ENCODE peak calls at places on chromosomes 12 and 14, in seven cellular contexts. One of them, this sample, is unnamed.

GRCh38 chr14:75979071-75979571 is 2.7 kb downstream of the TGFB3 start:
- DNase-seq in lower leg skin: no peak
- DNase-seq in RWPE2: no peak
- DNase-seq in epithelial cell of esophagus: peak; percentile 31
- DNase-seq in Calu3: peak; percentile 12
- DNase-seq in uterus: peak; percentile 48
- DNase-seq in progenitor cell of endocrine pancreas: no peak
- DNase-seq in this sample: peak; percentile 53

GRCh38 chr12:117044790-117045174 is 54.4 kb downstream of the TESC start:
- DNase-seq in uterus: no peak
- DNase-seq in epithelial cell of esophagus: no peak
- DNase-seq in RWPE2: no peak
- DNase-seq in progenitor cell of endocrine pancreas: no peak
- DNase-seq in lower leg skin: no peak
- DNase-seq in Calu3: no peak
- DNase-seq in this sample: no peak

GRCh38 chr12:52506858-52507715 is 13.1 kb downstream of the KRT5 start:
- DNase-seq in Calu3: peak; percentile 21
- DNase-seq in epithelial cell of esophagus: peak; percentile 65
- DNase-seq in lower leg skin: peak; percentile 13
- DNase-seq in RWPE2: no peak
- DNase-seq in progenitor cell of endocrine pancreas: no peak
- DNase-seq in uterus: no peak
- DNase-seq in this sample: no peak

GRCh38 chr14:54172562-54172961 is 215.9 kb upstream of the BMP4 start:
- DNase-seq in RWPE2: no peak
- DNase-seq in epithelial cell of esophagus: no peak
- DNase-seq in lower leg skin: no peak
- DNase-seq in progenitor cell of endocrine pancreas: no peak
- DNase-seq in Calu3: no peak
- DNase-seq in uterus: no peak
- DNase-seq in this sample: no peak

GRCh38 chr12:3242199-3242863 is 165.2 kb downstream of the TSPAN9 start:
- DNase-seq in epithelial cell of esophagus: peak; percentile 7
- DNase-seq in Calu3: peak; percentile 29
- DNase-seq in RWPE2: no peak
- DNase-seq in lower leg skin: no peak
- DNase-seq in uterus: no peak
- DNase-seq in progenitor cell of endocrine pancreas: no peak
- DNase-seq in this sample: no peak

GRCh38 chr14:58738876-58739275 is 101.1 kb downstream of the DACT1 start:
- DNase-seq in Calu3: no peak
- DNase-seq in progenitor cell of endocrine pancreas: no peak
- DNase-seq in uterus: no peak
- DNase-seq in RWPE2: no peak
- DNase-seq in lower leg skin: no peak
- DNase-seq in epithelial cell of esophagus: no peak
- DNase-seq in this sample: no peak

GRCh38 chr12:53624453-53624852 is 1.7 kb downstream of the ATF7 start:
- DNase-seq in RWPE2: no peak
- DNase-seq in uterus: no peak
- DNase-seq in lower leg skin: no peak
- DNase-seq in progenitor cell of endocrine pancreas: no peak
- DNase-seq in epithelial cell of esophagus: peak; percentile 45
- DNase-seq in Calu3: no peak
- DNase-seq in this sample: no peak

GRCh38 chr12:2836004-2836403 is 1.2 kb upstream of the NRIP2 start:
- DNase-seq in uterus: no peak
- DNase-seq in RWPE2: no peak
- DNase-seq in lower leg skin: no peak
- DNase-seq in epithelial cell of esophagus: no peak
- DNase-seq in progenitor cell of endocrine pancreas: no peak
- DNase-seq in Calu3: no peak
- DNase-seq in this sample: no peak

GRCh38 chr14:74765721-74766120 is 2.6 kb downstream of the YLPM1 start:
- DNase-seq in Calu3: no peak
- DNase-seq in RWPE2: no peak
- DNase-seq in progenitor cell of endocrine pancreas: no peak
- DNase-seq in uterus: no peak
- DNase-seq in lower leg skin: no peak
- DNase-seq in epithelial cell of esophagus: no peak
- DNase-seq in this sample: no peak

GRCh38 chr12:23028158-23028802 is 403.3 kb downstream of the ETNK1 start:
- DNase-seq in uterus: no peak
- DNase-seq in lower leg skin: no peak
- DNase-seq in RWPE2: no peak
- DNase-seq in epithelial cell of esophagus: peak; percentile 80
- DNase-seq in progenitor cell of endocrine pancreas: no peak
- DNase-seq in Calu3: no peak
- DNase-seq in this sample: no peak

GRCh38 chr12:131434208-131435125 is 276.4 kb upstream of the SFSWAP start:
- DNase-seq in lower leg skin: no peak
- DNase-seq in epithelial cell of esophagus: no peak
- DNase-seq in Calu3: no peak
- DNase-seq in RWPE2: peak; percentile 21
- DNase-seq in progenitor cell of endocrine pancreas: no peak
- DNase-seq in uterus: no peak
- DNase-seq in this sample: no peak

GRCh38 chr12:6613776-6614512 is 6.8 kb upstream of the CHD4 start:
- DNase-seq in Calu3: peak; percentile 55
- DNase-seq in progenitor cell of endocrine pancreas: peak; percentile 88
- DNase-seq in RWPE2: peak; percentile 81
- DNase-seq in epithelial cell of esophagus: peak; percentile 73
- DNase-seq in uterus: peak; percentile 93
- DNase-seq in lower leg skin: peak; percentile 91
- DNase-seq in this sample: peak; percentile 62

GRCh38 chr12:58424735-58425379 is 483.5 kb downstream of the ATP23 start:
- DNase-seq in progenitor cell of endocrine pancreas: no peak
- DNase-seq in uterus: no peak
- DNase-seq in lower leg skin: no peak
- DNase-seq in epithelial cell of esophagus: no peak
- DNase-seq in RWPE2: no peak
- DNase-seq in Calu3: no peak
- DNase-seq in this sample: no peak

GRCh38 chr12:81255456-81255855 is 177.6 kb downstream of the ACSS3 start:
- DNase-seq in lower leg skin: no peak
- DNase-seq in progenitor cell of endocrine pancreas: no peak
- DNase-seq in uterus: no peak
- DNase-seq in RWPE2: no peak
- DNase-seq in Calu3: no peak
- DNase-seq in epithelial cell of esophagus: no peak
- DNase-seq in this sample: no peak

GRCh38 chr12:51218607-51219161 is 822 bp upstream of the POU6F1 start:
- DNase-seq in uterus: peak; percentile 30
- DNase-seq in RWPE2: no peak
- DNase-seq in epithelial cell of esophagus: no peak
- DNase-seq in lower leg skin: no peak
- DNase-seq in Calu3: peak; percentile 19
- DNase-seq in progenitor cell of endocrine pancreas: peak; percentile 15
- DNase-seq in this sample: no peak

GRCh38 chr12:68521321-68521839 is 89.3 kb upstream of the RAP1B start:
- DNase-seq in progenitor cell of endocrine pancreas: no peak
- DNase-seq in Calu3: peak; percentile 21
- DNase-seq in lower leg skin: no peak
- DNase-seq in RWPE2: no peak
- DNase-seq in epithelial cell of esophagus: peak; percentile 59
- DNase-seq in uterus: no peak
- DNase-seq in this sample: no peak

GRCh38 chr12:108833355-108833733 is 24.0 kb downstream of the SSH1 start:
- DNase-seq in Calu3: peak; percentile 83
- DNase-seq in RWPE2: peak; percentile 88
- DNase-seq in lower leg skin: no peak
- DNase-seq in epithelial cell of esophagus: peak; percentile 84
- DNase-seq in uterus: no peak
- DNase-seq in progenitor cell of endocrine pancreas: no peak
- DNase-seq in this sample: no peak

GRCh38 chr12:131223171-131223761 is 269.6 kb downstream of the ADGRD1 start:
- DNase-seq in Calu3: no peak
- DNase-seq in RWPE2: no peak
- DNase-seq in uterus: peak; percentile 5
- DNase-seq in progenitor cell of endocrine pancreas: no peak
- DNase-seq in lower leg skin: no peak
- DNase-seq in epithelial cell of esophagus: no peak
- DNase-seq in this sample: no peak

GRCh38 chr12:39145175-39145999 is 240.0 kb upstream of the CPNE8 start:
- DNase-seq in RWPE2: no peak
- DNase-seq in lower leg skin: no peak
- DNase-seq in progenitor cell of endocrine pancreas: peak; percentile 41
- DNase-seq in Calu3: no peak
- DNase-seq in uterus: peak; percentile 37
- DNase-seq in epithelial cell of esophagus: peak; percentile 61
- DNase-seq in this sample: peak; percentile 73

GRCh38 chr14:89251066-89251465 is 166.0 kb downstream of the FOXN3 start:
- DNase-seq in uterus: no peak
- DNase-seq in RWPE2: no peak
- DNase-seq in epithelial cell of esophagus: peak; percentile 58
- DNase-seq in lower leg skin: no peak
- DNase-seq in progenitor cell of endocrine pancreas: no peak
- DNase-seq in Calu3: no peak
- DNase-seq in this sample: no peak

DNA sequence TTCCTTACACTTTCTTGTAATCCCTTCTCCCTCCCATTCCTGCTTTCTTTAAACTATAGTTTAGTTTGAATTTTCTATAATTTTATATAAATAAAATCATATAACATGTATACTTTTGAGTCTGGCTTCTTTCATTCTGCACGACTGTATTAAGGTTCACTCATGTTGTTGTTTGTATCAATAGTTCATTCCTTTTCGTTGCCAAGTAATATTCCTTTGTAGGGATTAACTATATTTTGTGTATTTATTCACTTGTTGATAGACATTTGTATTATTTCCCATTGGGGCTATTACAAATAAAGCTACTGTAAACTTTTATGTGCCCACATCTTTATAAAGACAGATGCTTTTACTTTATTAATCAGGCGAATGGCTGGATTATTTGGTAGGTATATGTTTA is 39.4 kb upstream of the TBC1D15 start:
- DNase-seq in Calu3: no peak
- DNase-seq in lower leg skin: no peak
- DNase-seq in epithelial cell of esophagus: no peak
- DNase-seq in progenitor cell of endocrine pancreas: no peak
- DNase-seq in RWPE2: no peak
- DNase-seq in uterus: no peak
- DNase-seq in this sample: no peak
- TF ChIP-seq CTCF in Calu3: no peak
- TF ChIP-seq CTCF in lower leg skin: no peak
- TF ChIP-seq CTCF in epithelial cell of esophagus: no peak
- TF ChIP-seq CTCF in progenitor cell of endocrine pancreas: no peak
- TF ChIP-seq CTCF in RWPE2: no peak
- TF ChIP-seq CTCF in uterus: no peak
- TF ChIP-seq CTCF in this sample: no peak

GRCh38 chr14:104293851-104294627 is 155.7 kb downstream of the KIF26A start:
- DNase-seq in uterus: no peak
- DNase-seq in Calu3: no peak
- DNase-seq in lower leg skin: no peak
- DNase-seq in epithelial cell of esophagus: no peak
- DNase-seq in RWPE2: peak; percentile 57
- DNase-seq in progenitor cell of endocrine pancreas: no peak
- DNase-seq in this sample: no peak
- TF ChIP-seq CTCF in uterus: no peak
- TF ChIP-seq CTCF in Calu3: no peak
- TF ChIP-seq CTCF in lower leg skin: no peak
- TF ChIP-seq CTCF in epithelial cell of esophagus: no peak
- TF ChIP-seq CTCF in RWPE2: peak; percentile 16
- TF ChIP-seq CTCF in progenitor cell of endocrine pancreas: peak; percentile 31
- TF ChIP-seq CTCF in this sample: peak; percentile 30

DNA sequence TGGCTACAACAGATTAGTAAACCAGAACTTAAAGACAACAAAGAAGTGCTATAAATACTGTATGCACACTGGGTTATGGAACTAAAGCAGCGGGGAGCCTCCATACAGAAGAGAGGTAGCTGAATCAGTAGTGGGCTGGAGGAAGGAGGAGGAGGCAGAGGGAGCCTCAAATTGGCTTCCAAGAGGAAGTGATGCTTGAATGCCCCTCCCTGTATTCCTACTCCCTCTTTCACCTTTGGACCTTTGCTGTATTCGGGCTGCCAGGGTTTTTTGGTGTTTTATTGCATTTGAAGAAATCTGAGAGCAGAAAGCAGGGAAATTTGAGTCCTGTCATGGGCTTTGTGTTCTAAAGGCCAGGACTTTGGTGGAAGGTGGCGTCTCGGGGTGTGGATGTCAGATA is 104.0 kb upstream of the PTPRB start:
- DNase-seq in epithelial cell of esophagus: no peak
- DNase-seq in lower leg skin: no peak
- DNase-seq in RWPE2: no peak
- DNase-seq in progenitor cell of endocrine pancreas: no peak
- DNase-seq in Calu3: no peak
- DNase-seq in uterus: no peak
- DNase-seq in this sample: no peak
- TF ChIP-seq CTCF in epithelial cell of esophagus: no peak
- TF ChIP-seq CTCF in lower leg skin: no peak
- TF ChIP-seq CTCF in RWPE2: no peak
- TF ChIP-seq CTCF in progenitor cell of endocrine pancreas: no peak
- TF ChIP-seq CTCF in Calu3: no peak
- TF ChIP-seq CTCF in uterus: no peak
- TF ChIP-seq CTCF in this sample: no peak

GRCh38 chr12:126051611-126052107 is 986.4 kb downstream of the AACS start:
- DNase-seq in RWPE2: peak; percentile 77
- DNase-seq in progenitor cell of endocrine pancreas: no peak
- DNase-seq in uterus: no peak
- DNase-seq in lower leg skin: no peak
- DNase-seq in Calu3: peak; percentile 74
- DNase-seq in epithelial cell of esophagus: peak; percentile 92
- DNase-seq in this sample: no peak
- TF ChIP-seq CTCF in RWPE2: peak; percentile 74
- TF ChIP-seq CTCF in progenitor cell of endocrine pancreas: no peak
- TF ChIP-seq CTCF in uterus: no peak
- TF ChIP-seq CTCF in lower leg skin: no peak
- TF ChIP-seq CTCF in Calu3: peak; percentile 41
- TF ChIP-seq CTCF in epithelial cell of esophagus: peak; percentile 43
- TF ChIP-seq CTCF in this sample: no peak

DNA sequence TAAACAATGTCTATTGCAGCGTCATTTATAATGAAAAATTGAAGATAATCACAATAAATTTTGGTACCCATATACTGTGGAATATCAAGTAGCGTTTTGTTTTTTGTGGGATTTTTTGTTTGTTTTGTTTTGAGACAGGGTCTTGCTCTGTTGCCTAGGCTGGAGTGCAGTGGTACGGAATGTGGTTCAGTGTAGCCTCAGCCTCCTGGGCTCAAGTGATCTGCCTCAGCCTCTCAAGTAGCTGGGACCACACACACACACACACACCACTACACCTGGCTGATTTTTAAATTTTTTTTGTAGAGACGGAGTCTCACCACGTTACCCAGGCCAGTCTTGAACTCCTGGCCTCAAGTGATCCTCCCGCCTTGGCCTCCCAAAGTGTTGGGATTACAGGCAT is 6.6 kb downstream of the ZNF664 start:
- DNase-seq in Calu3: no peak
- DNase-seq in epithelial cell of esophagus: no peak
- DNase-seq in uterus: no peak
- DNase-seq in progenitor cell of endocrine pancreas: no peak
- DNase-seq in lower leg skin: no peak
- DNase-seq in RWPE2: no peak
- DNase-seq in this sample: no peak
- TF ChIP-seq CTCF in Calu3: no peak
- TF ChIP-seq CTCF in epithelial cell of esophagus: no peak
- TF ChIP-seq CTCF in uterus: no peak
- TF ChIP-seq CTCF in progenitor cell of endocrine pancreas: no peak
- TF ChIP-seq CTCF in lower leg skin: no peak
- TF ChIP-seq CTCF in RWPE2: no peak
- TF ChIP-seq CTCF in this sample: no peak